ENCODE peak calls at places on chromosomes 6 and 20, in nine cellular contexts. One of them, this sample, is unnamed.

GRCh38 chr20:22800161-22800560 is 215.8 kb upstream of the FOXA2 start:
- DNase-seq in neural progenitor cell: no peak
- DNase-seq in A549: no peak
- DNase-seq in mesendoderm: no peak
- DNase-seq in GM12878: no peak
- DNase-seq in trophoblast cell: no peak
- DNase-seq in GM23338: no peak
- DNase-seq in neuronal stem cell: no peak
- DNase-seq in astrocyte: no peak
- DNase-seq in this sample: no peak

GRCh38 chr6:35489066-35489465 is 7.8 kb downstream of the TEAD3 start:
- DNase-seq in neural progenitor cell: no peak
- DNase-seq in A549: no peak
- DNase-seq in mesendoderm: no peak
- DNase-seq in GM12878: no peak
- DNase-seq in trophoblast cell: no peak
- DNase-seq in GM23338: no peak
- DNase-seq in neuronal stem cell: no peak
- DNase-seq in astrocyte: no peak
- DNase-seq in this sample: no peak

GRCh38 chr6:137489410-137490371 is 4.5 kb downstream of the OLIG3 start:
- DNase-seq in neural progenitor cell: peak; percentile 78
- DNase-seq in A549: no peak
- DNase-seq in mesendoderm: peak; percentile 70
- DNase-seq in GM12878: no peak
- DNase-seq in trophoblast cell: no peak
- DNase-seq in GM23338: peak; percentile 71
- DNase-seq in neuronal stem cell: peak; percentile 46
- DNase-seq in astrocyte: no peak
- DNase-seq in this sample: no peak

GRCh38 chr20:61762208-61762710 is 303.4 kb downstream of the TAF4 start:
- DNase-seq in neural progenitor cell: no peak
- DNase-seq in A549: no peak
- DNase-seq in mesendoderm: no peak
- DNase-seq in GM12878: no peak
- DNase-seq in trophoblast cell: no peak
- DNase-seq in GM23338: no peak
- DNase-seq in neuronal stem cell: no peak
- DNase-seq in astrocyte: no peak
- DNase-seq in this sample: no peak

GRCh38 chr6:35737413-35738211 is 780 bp downstream of the ARMC12 start:
- DNase-seq in neural progenitor cell: no peak
- DNase-seq in A549: peak; percentile 65
- DNase-seq in mesendoderm: peak; percentile 37
- DNase-seq in GM12878: no peak
- DNase-seq in trophoblast cell: no peak
- DNase-seq in GM23338: peak; percentile 36
- DNase-seq in neuronal stem cell: no peak
- DNase-seq in astrocyte: peak; percentile 63
- DNase-seq in this sample: peak; percentile 77

GRCh38 chr6:38776515-38776914 is 61.4 kb downstream of the DNAH8 start:
- DNase-seq in neural progenitor cell: no peak
- DNase-seq in A549: no peak
- DNase-seq in mesendoderm: peak; percentile 45
- DNase-seq in GM12878: no peak
- DNase-seq in trophoblast cell: peak; percentile 23
- DNase-seq in GM23338: no peak
- DNase-seq in neuronal stem cell: no peak
- DNase-seq in astrocyte: peak; percentile 30
- DNase-seq in this sample: peak; percentile 23

GRCh38 chr6:120147218-120147871 is 797.8 kb upstream of the MAN1A1 start:
- DNase-seq in neural progenitor cell: no peak
- DNase-seq in A549: no peak
- DNase-seq in mesendoderm: peak; percentile 14
- DNase-seq in GM12878: no peak
- DNase-seq in trophoblast cell: peak; percentile 3
- DNase-seq in GM23338: peak; percentile 15
- DNase-seq in neuronal stem cell: no peak
- DNase-seq in astrocyte: no peak
- DNase-seq in this sample: no peak

GRCh38 chr6:11645016-11645415 is 107.5 kb downstream of the TMEM170B start:
- DNase-seq in neural progenitor cell: no peak
- DNase-seq in A549: no peak
- DNase-seq in mesendoderm: no peak
- DNase-seq in GM12878: no peak
- DNase-seq in trophoblast cell: no peak
- DNase-seq in GM23338: no peak
- DNase-seq in neuronal stem cell: no peak
- DNase-seq in astrocyte: no peak
- DNase-seq in this sample: no peak

GRCh38 chr6:122789862-122790739 is 1.0 kb downstream of the SMPDL3A start:
- DNase-seq in neural progenitor cell: peak; percentile 39
- DNase-seq in A549: peak; percentile 46
- DNase-seq in mesendoderm: peak; percentile 60
- DNase-seq in GM12878: no peak
- DNase-seq in trophoblast cell: peak; percentile 73
- DNase-seq in GM23338: peak; percentile 70
- DNase-seq in neuronal stem cell: no peak
- DNase-seq in astrocyte: peak; percentile 30
- DNase-seq in this sample: peak; percentile 6

DNA sequence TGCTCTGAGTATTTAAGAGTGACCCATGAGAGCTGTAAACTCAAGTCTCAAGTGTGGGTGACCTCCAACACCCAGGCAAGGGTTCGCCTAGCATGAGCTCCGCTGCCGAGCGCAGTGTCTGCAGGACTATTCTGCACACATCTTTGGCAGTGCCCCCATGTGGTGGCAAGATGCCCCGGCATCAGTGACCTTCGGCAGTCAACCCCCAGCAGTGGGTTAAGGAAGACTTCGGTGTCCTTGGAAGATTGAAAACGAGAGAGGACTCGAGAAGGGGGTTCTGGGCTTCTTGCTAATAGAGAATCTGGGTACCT is 43.1 kb downstream of the RBM38 start:
- DNase-seq in neural progenitor cell: peak; percentile 36
- DNase-seq in A549: no peak
- DNase-seq in mesendoderm: no peak
- DNase-seq in GM12878: no peak
- DNase-seq in trophoblast cell: no peak
- DNase-seq in GM23338: no peak
- DNase-seq in neuronal stem cell: no peak
- DNase-seq in astrocyte: no peak
- DNase-seq in this sample: no peak
- H3K4me2 ChIP-seq in neural progenitor cell: no peak overlapping the region
- H3K4me2 ChIP-seq in A549: no peak overlapping the region
- H3K4me2 ChIP-seq in mesendoderm: no peak overlapping the region
- H3K4me2 ChIP-seq in GM12878: no peak overlapping the region
- H3K4me2 ChIP-seq in trophoblast cell: no peak overlapping the region
- H3K4me2 ChIP-seq in GM23338: no peak overlapping the region
- H3K4me2 ChIP-seq in neuronal stem cell: no peak overlapping the region
- H3K4me2 ChIP-seq in astrocyte: no peak overlapping the region
- H3K4me2 ChIP-seq in this sample: no peak overlapping the region

GRCh38 chr6:108576724-108577123 is 16.0 kb downstream of the FOXO3 start:
- DNase-seq in neural progenitor cell: no peak
- DNase-seq in A549: no peak
- DNase-seq in mesendoderm: no peak
- DNase-seq in GM12878: no peak
- DNase-seq in trophoblast cell: no peak
- DNase-seq in GM23338: no peak
- DNase-seq in neuronal stem cell: no peak
- DNase-seq in astrocyte: no peak
- DNase-seq in this sample: no peak
- H3K4me2 ChIP-seq in neural progenitor cell: no peak overlapping the region
- H3K4me2 ChIP-seq in A549: no peak overlapping the region
- H3K4me2 ChIP-seq in mesendoderm: no peak overlapping the region
- H3K4me2 ChIP-seq in GM12878: no peak overlapping the region
- H3K4me2 ChIP-seq in trophoblast cell: no peak overlapping the region
- H3K4me2 ChIP-seq in GM23338: no peak overlapping the region
- H3K4me2 ChIP-seq in neuronal stem cell: no peak overlapping the region
- H3K4me2 ChIP-seq in astrocyte: no peak overlapping the region
- H3K4me2 ChIP-seq in this sample: no peak overlapping the region

GRCh38 chr20:48480391-48480790 is 347.4 kb downstream of the PREX1 start:
- DNase-seq in neural progenitor cell: no peak
- DNase-seq in A549: no peak
- DNase-seq in mesendoderm: no peak
- DNase-seq in GM12878: no peak
- DNase-seq in trophoblast cell: no peak
- DNase-seq in GM23338: no peak
- DNase-seq in neuronal stem cell: no peak
- DNase-seq in astrocyte: no peak
- DNase-seq in this sample: no peak

GRCh38 chr20:48478806-48479550 is 348.8 kb downstream of the PREX1 start:
- DNase-seq in neural progenitor cell: no peak
- DNase-seq in A549: no peak
- DNase-seq in mesendoderm: no peak
- DNase-seq in GM12878: no peak
- DNase-seq in trophoblast cell: no peak
- DNase-seq in GM23338: no peak
- DNase-seq in neuronal stem cell: no peak
- DNase-seq in astrocyte: no peak
- DNase-seq in this sample: no peak

GRCh38 chr20:48474022-48474421 is 353.8 kb downstream of the PREX1 start:
- DNase-seq in neural progenitor cell: no peak
- DNase-seq in A549: no peak
- DNase-seq in mesendoderm: no peak
- DNase-seq in GM12878: no peak
- DNase-seq in trophoblast cell: no peak
- DNase-seq in GM23338: no peak
- DNase-seq in neuronal stem cell: no peak
- DNase-seq in astrocyte: no peak
- DNase-seq in this sample: no peak

GRCh38 chr20:48476854-48477253 is 350.9 kb downstream of the PREX1 start:
- DNase-seq in neural progenitor cell: no peak
- DNase-seq in A549: no peak
- DNase-seq in mesendoderm: no peak
- DNase-seq in GM12878: no peak
- DNase-seq in trophoblast cell: no peak
- DNase-seq in GM23338: no peak
- DNase-seq in neuronal stem cell: no peak
- DNase-seq in astrocyte: no peak
- DNase-seq in this sample: no peak

GRCh38 chr20:48478370-48478769 is 349.4 kb downstream of the PREX1 start:
- DNase-seq in neural progenitor cell: no peak
- DNase-seq in A549: no peak
- DNase-seq in mesendoderm: no peak
- DNase-seq in GM12878: no peak
- DNase-seq in trophoblast cell: no peak
- DNase-seq in GM23338: no peak
- DNase-seq in neuronal stem cell: no peak
- DNase-seq in astrocyte: no peak
- DNase-seq in this sample: no peak
- H3K4me2 ChIP-seq in neural progenitor cell: no peak overlapping the region
- H3K4me2 ChIP-seq in A549: no peak overlapping the region
- H3K4me2 ChIP-seq in mesendoderm: no peak overlapping the region
- H3K4me2 ChIP-seq in GM12878: peak overlapping the region; percentile 44
- H3K4me2 ChIP-seq in trophoblast cell: no peak overlapping the region
- H3K4me2 ChIP-seq in GM23338: no peak overlapping the region
- H3K4me2 ChIP-seq in neuronal stem cell: no peak overlapping the region
- H3K4me2 ChIP-seq in astrocyte: no peak overlapping the region
- H3K4me2 ChIP-seq in this sample: no peak overlapping the region

GRCh38 chr6:43606019-43606418 is 23.0 kb downstream of the GTPBP2 start:
- DNase-seq in neural progenitor cell: no peak
- DNase-seq in A549: no peak
- DNase-seq in mesendoderm: no peak
- DNase-seq in GM12878: no peak
- DNase-seq in trophoblast cell: no peak
- DNase-seq in GM23338: no peak
- DNase-seq in neuronal stem cell: no peak
- DNase-seq in astrocyte: no peak
- DNase-seq in this sample: no peak

GRCh38 chr6:43608783-43609182 is 20.3 kb downstream of the GTPBP2 start:
- DNase-seq in neural progenitor cell: no peak
- DNase-seq in A549: no peak
- DNase-seq in mesendoderm: no peak
- DNase-seq in GM12878: no peak
- DNase-seq in trophoblast cell: no peak
- DNase-seq in GM23338: no peak
- DNase-seq in neuronal stem cell: no peak
- DNase-seq in astrocyte: no peak
- DNase-seq in this sample: no peak

GRCh38 chr6:43610431-43610830 is 18.6 kb downstream of the GTPBP2 start:
- DNase-seq in neural progenitor cell: no peak
- DNase-seq in A549: no peak
- DNase-seq in mesendoderm: no peak
- DNase-seq in GM12878: no peak
- DNase-seq in trophoblast cell: peak; percentile 44
- DNase-seq in GM23338: no peak
- DNase-seq in neuronal stem cell: no peak
- DNase-seq in astrocyte: no peak
- DNase-seq in this sample: no peak

GRCh38 chr6:43609402-43609801 is 19.7 kb downstream of the GTPBP2 start:
- DNase-seq in neural progenitor cell: no peak
- DNase-seq in A549: no peak
- DNase-seq in mesendoderm: no peak
- DNase-seq in GM12878: no peak
- DNase-seq in trophoblast cell: peak; percentile 61
- DNase-seq in GM23338: no peak
- DNase-seq in neuronal stem cell: no peak
- DNase-seq in astrocyte: no peak
- DNase-seq in this sample: no peak

DNA sequence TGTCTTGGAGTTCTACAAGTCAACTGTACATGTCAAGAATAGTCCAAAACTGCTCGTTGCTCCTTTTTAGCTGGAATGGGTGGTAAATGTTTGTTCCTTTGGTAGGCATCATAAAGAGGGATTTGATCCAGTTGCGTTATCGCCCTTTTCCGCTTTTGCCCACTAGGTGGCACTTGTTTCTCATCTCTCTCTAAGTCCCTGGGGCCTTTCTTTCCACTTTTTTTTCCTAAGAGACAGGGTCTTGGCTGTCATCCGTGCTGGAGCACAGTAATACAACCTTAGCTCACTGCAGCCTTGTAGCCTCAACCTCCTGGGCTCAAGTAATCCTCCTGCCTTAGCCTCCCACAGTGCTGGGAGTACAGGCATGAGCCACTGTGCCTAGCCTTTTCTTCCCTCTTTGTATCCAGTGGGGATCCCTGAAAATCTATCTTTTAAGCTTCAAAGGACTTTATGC is 20.7 kb downstream of the GTPBP2 start:
- DNase-seq in neural progenitor cell: peak; percentile 84
- DNase-seq in A549: peak; percentile 50
- DNase-seq in mesendoderm: peak; percentile 88
- DNase-seq in GM12878: peak; percentile 17
- DNase-seq in trophoblast cell: peak; percentile 78
- DNase-seq in GM23338: peak; percentile 92
- DNase-seq in neuronal stem cell: peak; percentile 68
- DNase-seq in astrocyte: peak; percentile 61
- DNase-seq in this sample: peak; percentile 82
- H3K4me2 ChIP-seq in neural progenitor cell: no peak overlapping the region
- H3K4me2 ChIP-seq in A549: no peak overlapping the region
- H3K4me2 ChIP-seq in mesendoderm: no peak overlapping the region
- H3K4me2 ChIP-seq in GM12878: no peak overlapping the region
- H3K4me2 ChIP-seq in trophoblast cell: no peak overlapping the region
- H3K4me2 ChIP-seq in GM23338: no peak overlapping the region
- H3K4me2 ChIP-seq in neuronal stem cell: no peak overlapping the region
- H3K4me2 ChIP-seq in astrocyte: no peak overlapping the region
- H3K4me2 ChIP-seq in this sample: no peak overlapping the region

GRCh38 chr6:130047440-130047995 is 29.1 kb downstream of the L3MBTL3 start:
- DNase-seq in neural progenitor cell: no peak
- DNase-seq in A549: no peak
- DNase-seq in mesendoderm: no peak
- DNase-seq in GM12878: no peak
- DNase-seq in trophoblast cell: no peak
- DNase-seq in GM23338: no peak
- DNase-seq in neuronal stem cell: no peak
- DNase-seq in astrocyte: no peak
- DNase-seq in this sample: no peak
- H3K4me2 ChIP-seq in neural progenitor cell: no peak overlapping the region
- H3K4me2 ChIP-seq in A549: no peak overlapping the region
- H3K4me2 ChIP-seq in mesendoderm: no peak overlapping the region
- H3K4me2 ChIP-seq in GM12878: no peak overlapping the region
- H3K4me2 ChIP-seq in trophoblast cell: no peak overlapping the region
- H3K4me2 ChIP-seq in GM23338: no peak overlapping the region
- H3K4me2 ChIP-seq in neuronal stem cell: no peak overlapping the region
- H3K4me2 ChIP-seq in astrocyte: peak overlapping the region; percentile 13
- H3K4me2 ChIP-seq in this sample: no peak overlapping the region

GRCh38 chr6:4880373-4880762 is 104.2 kb downstream of the CDYL start:
- DNase-seq in neural progenitor cell: no peak
- DNase-seq in A549: no peak
- DNase-seq in mesendoderm: no peak
- DNase-seq in GM12878: no peak
- DNase-seq in trophoblast cell: no peak
- DNase-seq in GM23338: no peak
- DNase-seq in neuronal stem cell: no peak
- DNase-seq in astrocyte: no peak
- DNase-seq in this sample: no peak
- H3K4me2 ChIP-seq in neural progenitor cell: no peak overlapping the region
- H3K4me2 ChIP-seq in A549: peak overlapping the region; percentile 56
- H3K4me2 ChIP-seq in mesendoderm: no peak overlapping the region
- H3K4me2 ChIP-seq in GM12878: peak overlapping the region; percentile 79
- H3K4me2 ChIP-seq in trophoblast cell: no peak overlapping the region
- H3K4me2 ChIP-seq in GM23338: no peak overlapping the region
- H3K4me2 ChIP-seq in neuronal stem cell: no peak overlapping the region
- H3K4me2 ChIP-seq in astrocyte: no peak overlapping the region
- H3K4me2 ChIP-seq in this sample: no peak overlapping the region